ENCODE peak calls at places on chromosomes 16 and 17, in eight cellular contexts. I, P, K, G, T, S, R and C are unnamed samples.

GRCh38 chr16:14302031-14302398 is 230.9 kb downstream of the MRTFB start:
- DNase-seq in T (peak; percentile 68), P (no peak), S (peak; percentile 59), K (peak; percentile 82), I (no peak), R (no peak), G (peak; percentile 88), C (no peak)

GRCh38 chr17:29742210-29742513 is 119.5 kb upstream of the CORO6 start:
- DNase-seq in T (no peak), S (no peak), K (no peak), I (no peak), R (no peak), P (no peak), G (no peak), C (no peak)

GRCh38 chr17:17354560-17355357 is 51.6 kb downstream of the NT5M start:
- DNase-seq in S (peak; percentile 63), K (peak; percentile 85), P (peak; percentile 43), G (peak; percentile 75), T (peak; percentile 36), R (peak; percentile 32), I (peak; percentile 69), C (no peak)

GRCh38 chr17:79852748-79853147 is 13.5 kb upstream of the CBX4 start:
- DNase-seq in T (peak; percentile 81), I (no peak), R (no peak), G (no peak), P (no peak), K (no peak), S (no peak), C (no peak)

GRCh38 chr16:75000481-75001081 is 1.8 kb downstream of the ZNRF1 start:
- DNase-seq in R (no peak), K (peak; percentile 29), G (no peak), T (peak; percentile 27), P (no peak), I (no peak), S (peak; percentile 20), C (no peak)

GRCh38 chr16:21599994-21600773 is 807 bp downstream of the METTL9 start:
- DNase-seq in P (no peak), K (peak; percentile 57), G (no peak), S (no peak), T (peak; percentile 50), I (no peak), R (no peak), C (no peak)

GRCh38 chr17:60410001-60410400 is 12.3 kb upstream of the CHCT1 start:
- DNase-seq in T (no peak), R (no peak), I (no peak), G (no peak), S (no peak), P (no peak), K (no peak), C (no peak)

GRCh38 chr17:49201481-49201927 is 8.9 kb downstream of the GNGT2 start:
- DNase-seq in P (no peak), I (no peak), K (no peak), S (no peak), T (peak; percentile 93), R (no peak), G (no peak), C (no peak)

GRCh38 chr16:22732959-22733358 is 81.0 kb upstream of the HS3ST2 start:
- DNase-seq in K (no peak), G (no peak), I (no peak), R (no peak), S (no peak), T (no peak), P (no peak), C (no peak)

GRCh38 chr16:51573191-51573590 is 422.1 kb upstream of the SALL1 start:
- DNase-seq in K (no peak), P (no peak), I (no peak), R (no peak), G (no peak), S (no peak), T (no peak), C (no peak)

GRCh38 chr17:67491678-67492019 is 114.6 kb downstream of the PITPNC1 start:
- DNase-seq in I (no peak), G (no peak), R (no peak), P (no peak), S (no peak), T (no peak), K (no peak), C (no peak)

GRCh38 chr17:35240861-35241260 is 2.0 kb upstream of the SLFN5 start:
- DNase-seq in T (no peak), P (no peak), R (no peak), K (no peak), G (no peak), S (no peak), I (no peak), C (no peak)

GRCh38 chr17:4599505-4600281 is 15.4 kb downstream of the SMTNL2 start:
- DNase-seq in P (no peak), K (peak; percentile 57), I (no peak), S (no peak), G (no peak), T (peak; percentile 29), R (no peak), C (no peak)

GRCh38 chr16:27511657-27512056 is 38.1 kb downstream of the GTF3C1 start:
- DNase-seq in S (no peak), T (no peak), I (no peak), P (no peak), G (no peak), R (no peak), K (no peak), C (no peak)

GRCh38 chr17:77427471-77427991 is 286.8 kb downstream of the SEC14L1 start:
- DNase-seq in P (no peak), R (no peak), G (peak; percentile 85), S (no peak), K (no peak), T (peak; percentile 85), I (no peak), C (no peak)

GRCh38 chr17:10612957-10613744 is 44.0 kb downstream of the MYH3 start:
- DNase-seq in S (no peak), I (no peak), T (peak; percentile 12), K (no peak), P (no peak), R (no peak), G (no peak), C (no peak)

GRCh38 chr17:12996941-12997340 is 20.9 kb downstream of the ELAC2 start:
- DNase-seq in G (peak; percentile 33), I (no peak), S (no peak), T (no peak), P (no peak), K (no peak), R (no peak), C (no peak)

GRCh38 chr16:28058839-28059589 is 4.5 kb downstream of the GSG1L start:
- DNase-seq in K (no peak), G (no peak), R (no peak), S (no peak), T (no peak), I (no peak), P (no peak), C (no peak)

GRCh38 chr17:38958326-38958725 is 8.9 kb downstream of the FBXO47 start:
- DNase-seq in S (no peak), T (peak; percentile 47), G (no peak), P (no peak), K (no peak), R (no peak), I (no peak), C (no peak)

GRCh38 chr17:20267459-20267842 is 199.9 kb downstream of the LGALS9B start:
- DNase-seq in S (peak; percentile 11), K (no peak), G (no peak), T (peak; percentile 27), P (no peak), R (no peak), I (peak; percentile 40), C (no peak)

GRCh38 chr16:19227643-19228042 is 57.9 kb upstream of the CLEC19A start:
- DNase-seq in R (no peak), I (no peak), K (no peak), G (no peak), P (no peak), S (no peak), T (peak; percentile 27), C (no peak)

GRCh38 chr16:88017551-88018101 is 66.4 kb downstream of the BANP start:
- DNase-seq in R (no peak), T (no peak), I (no peak), K (no peak), P (no peak), G (peak; percentile 58), S (no peak), C (no peak)

GRCh38 chr16:11333010-11333409 is 12.2 kb upstream of the RMI2 start:
- DNase-seq in R (no peak), P (no peak), I (no peak), G (no peak), T (no peak), S (no peak), K (no peak), C (no peak)

GRCh38 chr16:14283786-14284185 is 212.7 kb downstream of the MRTFB start:
- DNase-seq in G (no peak), S (no peak), I (no peak), R (no peak), P (no peak), K (no peak), T (no peak), C (no peak)

GRCh38 chr17:74292495-74292894 is 18.5 kb downstream of the DNAI2 start:
- DNase-seq in R (no peak), P (no peak), I (no peak), S (no peak), T (no peak), K (no peak), G (no peak), C (no peak)

GRCh38 chr17:70084476-70084875 is 9.5 kb downstream of the KCNJ16 start:
- DNase-seq in T (peak; percentile 24), S (no peak), I (no peak), K (peak; percentile 34), R (no peak), P (no peak), G (no peak), C (no peak)

GRCh38 chr17:51397361-51398127 is 137.2 kb downstream of the UTP18 start:
- DNase-seq in P (no peak), T (peak; percentile 52), K (no peak), I (no peak), S (no peak), G (no peak), R (no peak), C (no peak)

GRCh38 chr17:6429266-6429665 is 5.7 kb downstream of the AIPL1 start:
- DNase-seq in K (no peak), S (no peak), I (no peak), P (no peak), T (no peak), R (no peak), G (no peak), C (no peak)

GRCh38 chr16:19228057-19228456 is 57.5 kb upstream of the CLEC19A start:
- DNase-seq in G (no peak), R (no peak), P (no peak), K (no peak), S (no peak), T (peak; percentile 12), I (no peak), C (no peak)